ENCODE peak calls at places on chromosomes 4 and X, in five cellular contexts. Y is pancreas, Q is AG04450, D is lung, S is PC-3. W is an unnamed sample.

GRCh38 chrX:73850124-73851013 is 287.4 kb downstream of the CHIC1 start:
- DNase-seq in Y (no peak), Q (no peak), D (peak), S (peak), W (no peak)

GRCh38 chrX:40064055-40064597 is 33.6 kb downstream of the BCOR start:
- DNase-seq in Y (no peak), Q (no peak), D (no peak), S (no peak), W (no peak)

GRCh38 chr4:11365039-11365438 is 63.7 kb downstream of the HS3ST1 start:
- DNase-seq in Y (no peak), Q (no peak), D (no peak), S (no peak), W (no peak)

GRCh38 chr4:39442910-39443480 is 15.7 kb downstream of the RPL9 start:
- DNase-seq in Y (no peak), Q (no peak), D (no peak), S (no peak), W (no peak)

GRCh38 chrX:71617742-71618141 is 569 bp downstream of the CXCR3 start:
- DNase-seq in Y (no peak), Q (no peak), D (no peak), S (no peak), W (no peak)

GRCh38 chr4:186700746-186701145 is 22.9 kb downstream of the FAT1 start:
- DNase-seq in Y (no peak), Q (no peak), D (no peak), S (peak), W (no peak)

GRCh38 chr4:153127773-153128494 is 76.3 kb upstream of the TRIM2 start:
- DNase-seq in Y (peak), Q (peak), D (peak), S (peak), W (peak)

GRCh38 chr4:139207873-139208403 is 30.9 kb upstream of the ELF2 start:
- DNase-seq in Y (no peak), Q (no peak), D (no peak), S (no peak), W (no peak)

GRCh38 chr4:5967783-5968182 is 50.4 kb downstream of the C4orf50 start:
- DNase-seq in Y (no peak), Q (no peak), D (no peak), S (no peak), W (no peak)

GRCh38 chr4:85744950-85745349 is 270.0 kb downstream of the ARHGAP24 start:
- DNase-seq in Y (no peak), Q (no peak), D (no peak), S (peak), W (no peak)

GRCh38 chr4:143728171-143728570 is 27.7 kb upstream of the FREM3 start:
- DNase-seq in Y (no peak), Q (no peak), D (no peak), S (no peak), W (no peak)

GRCh38 chr4:22385615-22386014 is 130.3 kb downstream of the ADGRA3 start:
- DNase-seq in Y (no peak), Q (no peak), D (no peak), S (peak), W (no peak)

GRCh38 chr4:139528377-139529005 is 27.5 kb downstream of the SETD7 start:
- DNase-seq in Y (no peak), Q (peak), D (peak), S (no peak), W (no peak)

GRCh38 chr4:137960371-137961050 is 281.6 kb downstream of the SLC7A11 start:
- DNase-seq in Y (no peak), Q (peak), D (no peak), S (peak), W (no peak)

GRCh38 chr4:38310446-38311043 is 350.3 kb downstream of the PTTG2 start:
- DNase-seq in Y (no peak), Q (no peak), D (no peak), S (no peak), W (no peak)

GRCh38 chr4:1975880-1976279 is 32.9 kb downstream of the NELFA start:
- DNase-seq in Y (no peak), Q (no peak), D (no peak), S (no peak), W (no peak)

GRCh38 chrX:44569122-44569521 is 26.5 kb upstream of the FUNDC1 start:
- DNase-seq in Y (no peak), Q (no peak), D (no peak), S (no peak), W (no peak)

GRCh38 chr4:154719087-154719486 is 24.7 kb upstream of the LRAT start:
- DNase-seq in Y (no peak), Q (no peak), D (no peak), S (peak), W (no peak)

GRCh38 chr4:115841873-115842272 is 728.5 kb upstream of the NDST4 start:
- DNase-seq in Y (no peak), Q (no peak), D (no peak), S (peak), W (no peak)

GRCh38 chrX:2691543-2692220 is 587 bp downstream of the CD99 start:
- DNase-seq in Y (peak), Q (no peak), D (peak), S (peak), W (peak)

GRCh38 chr4:46934731-46935130 is 25.7 kb upstream of the COX7B2 start:
- DNase-seq in Y (no peak), Q (no peak), D (no peak), S (no peak), W (no peak)

GRCh38 chrX:56219702-56220101 is 12.5 kb upstream of the KLF8 start:
- DNase-seq in Y (no peak), Q (no peak), D (no peak), S (peak), W (no peak)

GRCh38 chrX:134236690-134237362 is at the start of gene CCDC160:
- DNase-seq in Y (peak), Q (no peak), D (no peak), S (peak), W (peak)

GRCh38 chr4:121307441-121308327 is 73.1 kb downstream of the QRFPR start:
- DNase-seq in Y (no peak), Q (no peak), D (no peak), S (peak), W (no peak)

GRCh38 chr4:87451537-87451936 is 29.2 kb downstream of the NUDT9 start:
- DNase-seq in Y (no peak), Q (no peak), D (no peak), S (no peak), W (no peak)

GRCh38 chrX:12965390-12965940 is 9.4 kb upstream of the TMSB4X start:
- DNase-seq in Y (no peak), Q (no peak), D (no peak), S (no peak), W (no peak)

GRCh38 chr4:123361195-123361861 is 35.3 kb upstream of the SPRY1 start:
- DNase-seq in Y (no peak), Q (peak), D (no peak), S (peak), W (no peak)

GRCh38 chr4:144178414-144178813 is 37.9 kb upstream of the GYPA start:
- DNase-seq in Y (no peak), Q (no peak), D (no peak), S (no peak), W (no peak)

GRCh38 chr4:16843831-16844508 is 54.5 kb downstream of the LDB2 start:
- DNase-seq in Y (no peak), Q (peak), D (no peak), S (no peak), W (no peak)

GRCh38 chrX:24563291-24564010 is 83.7 kb downstream of the PCYT1B start:
- DNase-seq in Y (no peak), Q (no peak), D (no peak), S (no peak), W (no peak)

GRCh38 chrX:24566233-24566632 is 80.9 kb downstream of the PCYT1B start:
- DNase-seq in Y (no peak), Q (no peak), D (no peak), S (no peak), W (no peak)

DNA sequence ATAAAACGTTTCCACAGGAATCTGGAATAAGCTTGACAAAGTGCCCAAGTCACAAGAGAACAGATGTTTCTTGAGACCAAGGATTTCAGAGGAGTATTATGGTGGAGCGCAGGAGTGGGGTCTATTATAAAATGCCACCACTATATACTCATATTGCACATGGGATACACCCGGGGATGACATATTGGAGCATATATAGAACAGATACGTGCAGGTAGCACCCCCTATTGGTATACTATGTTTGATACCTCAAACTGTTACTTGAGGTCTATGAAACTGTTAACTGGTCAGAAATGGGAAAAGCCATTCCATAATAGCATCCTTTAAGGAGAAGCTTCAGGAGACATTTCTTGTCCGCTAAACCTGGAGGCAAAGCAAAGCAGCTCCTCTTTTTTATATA is 86.0 kb downstream of the PCYT1B start:
- DNase-seq in Y (no peak), Q (no peak), D (no peak), S (peak), W (no peak)
- TF ChIP-seq CTCF in Y (no peak), Q (no peak), D (no peak), S (peak), W (no peak)

DNA sequence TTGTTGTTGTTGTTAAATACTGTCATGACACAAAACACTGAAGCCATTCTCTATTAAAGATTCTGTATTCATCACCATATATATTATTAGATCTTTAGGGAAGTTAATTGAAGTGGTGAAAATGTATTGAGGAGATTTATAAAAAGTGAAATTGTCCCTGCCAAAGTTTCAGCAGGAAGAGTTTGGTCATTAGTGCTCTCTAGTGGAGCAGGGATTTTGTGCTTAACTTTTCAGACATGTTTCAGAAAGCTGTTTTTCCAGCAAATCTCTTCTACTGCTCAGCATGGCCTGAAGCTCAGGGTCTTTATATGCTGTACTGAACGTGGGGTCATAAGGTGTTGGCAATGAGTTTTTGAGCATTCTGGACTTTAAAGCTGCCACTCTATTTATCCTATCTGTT is 36.7 kb upstream of the CXXC4 start:
- DNase-seq in Y (no peak), Q (no peak), D (no peak), S (no peak), W (no peak)
- TF ChIP-seq CTCF in Y (no peak), Q (no peak), D (no peak), S (no peak), W (no peak)

GRCh38 chr4:73437558-73437956 is 1.5 kb downstream of the AFP start:
- DNase-seq in Y (no peak), Q (no peak), D (no peak), S (no peak), W (no peak)

GRCh38 chr4:73438048-73438447 is 2.0 kb downstream of the AFP start:
- DNase-seq in Y (no peak), Q (no peak), D (no peak), S (no peak), W (no peak)

GRCh38 chr4:73434311-73434710 is 1.7 kb upstream of the AFP start:
- DNase-seq in Y (no peak), Q (no peak), D (no peak), S (peak), W (no peak)

GRCh38 chr4:73436674-73437557 is 895 bp downstream of the AFP start:
- DNase-seq in Y (no peak), Q (no peak), D (no peak), S (no peak), W (no peak)

GRCh38 chr4:73435984-73436383 is at the start of gene AFP:
- DNase-seq in Y (no peak), Q (no peak), D (no peak), S (no peak), W (no peak)
- TF ChIP-seq CTCF in Y (no peak), Q (no peak), D (no peak), S (no peak), W (no peak)

GRCh38 chr4:82852751-82853053 is 38.3 kb downstream of the SEC31A start:
- DNase-seq in Y (no peak), Q (no peak), D (no peak), S (peak), W (no peak)
- TF ChIP-seq CTCF in Y (no peak), Q (no peak), D (no peak), S (no peak), W (no peak)

W was measured in mesothelial cell of epicardium.